ENCODE peak calls at places on chromosomes 16 and 17, in five cellular contexts. M is H1, N is HCT116, S is K562, F is GM12878. E is an unnamed sample.

GRCh38 chr17:65901394-65901793 is 290.5 kb downstream of the CEP112 start:
- DNase-seq in M (no peak), N (no peak), S (no peak), F (no peak), E (no peak)

GRCh38 chr17:79720705-79721295 is 9.9 kb upstream of the ENPP7 start:
- DNase-seq in M (no peak), N (no peak), S (no peak), F (no peak), E (no peak)

GRCh38 chr16:8998114-8998513 is 34.4 kb upstream of the USP7 start:
- DNase-seq in M (no peak), N (no peak), S (no peak), F (no peak), E (no peak)

GRCh38 chr16:35629001-35629400 is 2169.6 kb downstream of the TP53TG3F start:
- DNase-seq in M (no peak), N (no peak), S (no peak), F (no peak), E (no peak)

GRCh38 chr17:4858880-4859260 is 25.7 kb downstream of the MINK1 start:
- DNase-seq in M (no peak), N (no peak), S (no peak), F (no peak), E (peak)

GRCh38 chr17:2057714-2058520 is 3.0 kb downstream of the HIC1 start:
- DNase-seq in M (no peak), N (no peak), S (no peak), F (no peak), E (no peak)

GRCh38 chr17:81720267-81721071 is 8.4 kb downstream of the SLC25A10 start:
- DNase-seq in M (no peak), N (no peak), S (no peak), F (no peak), E (no peak)

GRCh38 chr17:11628374-11628773 is 30.1 kb downstream of the DNAH9 start:
- DNase-seq in M (no peak), N (no peak), S (peak), F (no peak), E (peak)

GRCh38 chr16:73058616-73059409 is 10.9 kb upstream of the ZFHX3 start:
- DNase-seq in M (no peak), N (peak), S (peak), F (no peak), E (peak)

GRCh38 chr16:74999208-74999682 is 421 bp downstream of the ZNRF1 start:
- DNase-seq in M (no peak), N (no peak), S (peak), F (no peak), E (no peak)

GRCh38 chr16:87956169-87956770 is 5.0 kb downstream of the BANP start:
- DNase-seq in M (no peak), N (no peak), S (peak), F (peak), E (no peak)

GRCh38 chr17:18041776-18042175 is 2.6 kb downstream of the GID4 start:
- DNase-seq in M (no peak), N (no peak), S (peak), F (no peak), E (no peak)

GRCh38 chr16:19245326-19245925 is 40.1 kb upstream of the CLEC19A start:
- DNase-seq in M (no peak), N (no peak), S (no peak), F (no peak), E (peak)

GRCh38 chr17:14134456-14134855 is 65.2 kb downstream of the COX10 start:
- DNase-seq in M (no peak), N (no peak), S (no peak), F (no peak), E (no peak)

GRCh38 chr16:3358884-3359283 is 3.2 kb downstream of the OR2C1 start:
- DNase-seq in M (no peak), N (no peak), S (no peak), F (no peak), E (no peak)

GRCh38 chr17:75783069-75783783 is 1.4 kb upstream of the UNK start:
- DNase-seq in M (no peak), N (peak), S (peak), F (peak), E (no peak)

GRCh38 chr17:680554-680953 is 34.1 kb downstream of the VPS53 start:
- DNase-seq in M (no peak), N (no peak), S (no peak), F (no peak), E (no peak)

GRCh38 chr17:41082565-41083136 is 1.3 kb upstream of the KRTAP4-7 start:
- DNase-seq in M (no peak), N (no peak), S (no peak), F (no peak), E (no peak)

GRCh38 chr16:50388491-50388890 is 19.7 kb upstream of the BRD7 start:
- DNase-seq in M (no peak), N (no peak), S (no peak), F (no peak), E (no peak)

GRCh38 chr16:4244254-4244812 is 2.5 kb upstream of the SRL start:
- DNase-seq in M (no peak), N (no peak), S (peak), F (no peak), E (no peak)

GRCh38 chr17:63848834-63849689 is 6.6 kb upstream of the SMARCD2 start:
- DNase-seq in M (peak), N (peak), S (peak), F (peak), E (peak)

GRCh38 chr17:78390241-78391050 is 12.0 kb downstream of the PGS1 start:
- DNase-seq in M (no peak), N (no peak), S (peak), F (no peak), E (no peak)

GRCh38 chr16:19912445-19913305 is 28.0 kb upstream of the GPRC5B start:
- DNase-seq in M (no peak), N (peak), S (no peak), F (no peak), E (no peak)

GRCh38 chr17:43772877-43773648 is 5.7 kb downstream of the DUSP3 start:
- DNase-seq in M (no peak), N (no peak), S (no peak), F (no peak), E (no peak)

GRCh38 chr17:68101992-68102758 is 66.6 kb downstream of the KPNA2 start:
- DNase-seq in M (no peak), N (no peak), S (no peak), F (no peak), E (no peak)

GRCh38 chr17:9259419-9259818 is 238.1 kb downstream of the NTN1 start:
- DNase-seq in M (no peak), N (no peak), S (no peak), F (no peak), E (no peak)

GRCh38 chr17:47066095-47066494 is 87.0 kb upstream of the RPRML start:
- DNase-seq in M (no peak), N (no peak), S (peak), F (no peak), E (no peak)

GRCh38 chr17:76356803-76357456 is 3.2 kb upstream of the PRPSAP1 start:
- DNase-seq in M (no peak), N (no peak), S (no peak), F (no peak), E (no peak)

GRCh38 chr16:3829631-3830536 is 50.6 kb downstream of the CREBBP start:
- DNase-seq in M (no peak), N (no peak), S (no peak), F (no peak), E (no peak)

GRCh38 chr17:75561927-75562603 is 25.5 kb upstream of the MYO15B start:
- DNase-seq in M (no peak), N (no peak), S (no peak), F (no peak), E (no peak)

GRCh38 chr16:22022151-22022550 is 14.2 kb downstream of the MOSMO start:
- DNase-seq in M (no peak), N (no peak), S (no peak), F (no peak), E (no peak)

GRCh38 chr16:87000007-87000406 is 317.2 kb downstream of the C16orf95 start:
- DNase-seq in M (no peak), N (no peak), S (no peak), F (no peak), E (no peak)

GRCh38 chr16:70372921-70373550 is 26.3 kb downstream of the DDX19A start:
- DNase-seq in M (no peak), N (no peak), S (no peak), F (no peak), E (no peak)
- TF ChIP-seq ATF3 in M (no peak), N (no peak), S (no peak), F (no peak), E (no peak)

GRCh38 chr17:16939606-16940115 is 32.3 kb downstream of the TNFRSF13B start:
- DNase-seq in M (no peak), N (no peak), S (no peak), F (no peak), E (peak)
- TF ChIP-seq ATF3 in M (no peak), N (no peak), S (no peak), F (no peak), E (no peak)

DNA sequence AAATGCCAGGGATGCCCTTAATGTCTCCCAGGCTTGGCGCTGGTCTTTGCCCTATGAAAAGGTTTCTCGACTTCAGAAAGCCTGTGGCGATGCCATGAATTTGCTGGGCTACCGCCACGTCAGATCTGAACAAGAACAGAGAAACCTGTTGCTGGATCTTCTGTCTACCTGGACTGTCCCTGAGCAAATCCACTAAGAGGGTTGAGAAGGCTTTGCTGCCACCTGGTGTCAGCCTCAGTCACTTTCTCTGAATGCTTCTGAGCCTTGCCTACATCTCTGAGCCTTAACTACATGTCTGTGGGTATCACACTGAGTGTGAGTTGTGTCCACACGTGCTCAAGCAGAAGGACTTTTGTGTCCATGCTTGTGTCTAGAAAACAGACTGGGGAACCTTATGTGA is 11.4 kb downstream of the CHST4 start:
- DNase-seq in M (no peak), N (peak), S (peak), F (peak), E (peak)
- TF ChIP-seq ATF3 in M (no peak), N (no peak), S (no peak), F (no peak), E (no peak)

GRCh38 chr17:56431736-56432135 is 161.8 kb upstream of the NOG start:
- DNase-seq in M (no peak), N (no peak), S (no peak), F (no peak), E (no peak)
- TF ChIP-seq ATF3 in M (no peak), N (no peak), S (no peak), F (no peak), E (no peak)

GRCh38 chr17:51119415-51120356 is 982 bp downstream of the SPAG9 start:
- DNase-seq in M (no peak), N (peak), S (peak), F (no peak), E (peak)
- TF ChIP-seq ATF3 in M (no peak), N (no peak), S (no peak), F (no peak), E (no peak)

GRCh38 chr16:65111306-65111705 is 10.6 kb downstream of the CDH11 start:
- DNase-seq in M (no peak), N (no peak), S (no peak), F (no peak), E (no peak)

GRCh38 chr16:65113441-65113840 is 8.4 kb downstream of the CDH11 start:
- DNase-seq in M (no peak), N (no peak), S (no peak), F (no peak), E (no peak)

GRCh38 chr16:65116818-65117430 is 4.9 kb downstream of the CDH11 start:
- DNase-seq in M (no peak), N (no peak), S (no peak), F (no peak), E (no peak)

GRCh38 chr16:65116216-65116615 is 5.6 kb downstream of the CDH11 start:
- DNase-seq in M (no peak), N (no peak), S (no peak), F (no peak), E (no peak)

GRCh38 chr16:65114527-65114926 is 7.3 kb downstream of the CDH11 start:
- DNase-seq in M (no peak), N (no peak), S (no peak), F (no peak), E (no peak)
- TF ChIP-seq ATF3 in M (no peak), N (no peak), S (no peak), F (no peak), E (no peak)

GRCh38 chr17:58060596-58061191 is 22.5 kb upstream of the DYNLL2 start:
- DNase-seq in M (no peak), N (no peak), S (no peak), F (no peak), E (no peak)
- TF ChIP-seq ATF3 in M (no peak), N (no peak), S (no peak), F (no peak), E (no peak)

E was measured in WTC11.